ENCODE peak calls at places on chromosomes 1 and 21, in nine cellular contexts. One of them, this sample, is unnamed.

GRCh38 chr1:97989094-97989680 is 68.4 kb upstream of the DPYD start:
- DNase-seq in SK-N-SH: no peak
- DNase-seq in HepG2: no peak
- DNase-seq in K562: no peak
- DNase-seq in ovary: no peak
- DNase-seq in sigmoid colon: no peak
- DNase-seq in tibial nerve: no peak
- DNase-seq in transverse colon: no peak
- DNase-seq in A549: no peak
- DNase-seq in this sample: no peak

GRCh38 chr1:177239792-177240191 is 69.0 kb downstream of the BRINP2 start:
- DNase-seq in SK-N-SH: no peak
- DNase-seq in HepG2: no peak
- DNase-seq in transverse colon: no peak
- DNase-seq in tibial nerve: no peak
- DNase-seq in sigmoid colon: no peak
- DNase-seq in K562: no peak
- DNase-seq in ovary: no peak
- DNase-seq in A549: no peak
- DNase-seq in this sample: no peak

GRCh38 chr1:39791838-39792237 is 3.2 kb upstream of the BMP8B start:
- DNase-seq in sigmoid colon: no peak
- DNase-seq in tibial nerve: no peak
- DNase-seq in HepG2: no peak
- DNase-seq in transverse colon: no peak
- DNase-seq in ovary: no peak
- DNase-seq in A549: no peak
- DNase-seq in K562: no peak
- DNase-seq in SK-N-SH: no peak
- DNase-seq in this sample: no peak

GRCh38 chr1:155893389-155894142 is 17.6 kb downstream of the RIT1 start:
- DNase-seq in sigmoid colon: no peak
- DNase-seq in transverse colon: no peak
- DNase-seq in ovary: no peak
- DNase-seq in K562: no peak
- DNase-seq in A549: peak; percentile 70
- DNase-seq in tibial nerve: no peak
- DNase-seq in HepG2: peak; percentile 85
- DNase-seq in SK-N-SH: no peak
- DNase-seq in this sample: no peak

GRCh38 chr21:42113926-42114409 is 42.9 kb downstream of the UMODL1 start:
- DNase-seq in SK-N-SH: no peak
- DNase-seq in transverse colon: no peak
- DNase-seq in sigmoid colon: no peak
- DNase-seq in A549: peak; percentile 32
- DNase-seq in HepG2: peak; percentile 72
- DNase-seq in ovary: no peak
- DNase-seq in K562: no peak
- DNase-seq in tibial nerve: no peak
- DNase-seq in this sample: no peak

GRCh38 chr1:211148371-211148770 is 14.4 kb upstream of the KCNH1 start:
- DNase-seq in SK-N-SH: no peak
- DNase-seq in tibial nerve: no peak
- DNase-seq in sigmoid colon: no peak
- DNase-seq in transverse colon: no peak
- DNase-seq in A549: no peak
- DNase-seq in ovary: no peak
- DNase-seq in K562: no peak
- DNase-seq in HepG2: no peak
- DNase-seq in this sample: no peak

GRCh38 chr1:153540394-153541361 is at the start of gene S100A5:
- DNase-seq in sigmoid colon: peak; percentile 68
- DNase-seq in A549: no peak
- DNase-seq in HepG2: no peak
- DNase-seq in tibial nerve: no peak
- DNase-seq in SK-N-SH: no peak
- DNase-seq in K562: peak; percentile 58
- DNase-seq in ovary: peak; percentile 16
- DNase-seq in transverse colon: no peak
- DNase-seq in this sample: no peak

GRCh38 chr1:42816600-42817439 is at the start of the genes ERMAP and SVBP:
- DNase-seq in K562: peak; percentile 93
- DNase-seq in sigmoid colon: peak; percentile 95
- DNase-seq in A549: peak; percentile 60
- DNase-seq in transverse colon: peak; percentile 96
- DNase-seq in SK-N-SH: peak; percentile 98
- DNase-seq in tibial nerve: peak; percentile 89
- DNase-seq in HepG2: peak; percentile 73
- DNase-seq in ovary: peak; percentile 96
- DNase-seq in this sample: peak; percentile 95

GRCh38 chr21:36408568-36408967 is 23.4 kb downstream of the CHAF1B start:
- DNase-seq in A549: no peak
- DNase-seq in sigmoid colon: no peak
- DNase-seq in HepG2: no peak
- DNase-seq in K562: no peak
- DNase-seq in SK-N-SH: no peak
- DNase-seq in transverse colon: no peak
- DNase-seq in tibial nerve: no peak
- DNase-seq in ovary: no peak
- DNase-seq in this sample: no peak

GRCh38 chr1:244302889-244303609 is 148.7 kb downstream of the ADSS2 start:
- DNase-seq in sigmoid colon: no peak
- DNase-seq in ovary: peak; percentile 54
- DNase-seq in transverse colon: peak; percentile 50
- DNase-seq in SK-N-SH: no peak
- DNase-seq in K562: peak; percentile 97
- DNase-seq in tibial nerve: no peak
- DNase-seq in A549: peak; percentile 83
- DNase-seq in HepG2: no peak
- DNase-seq in this sample: no peak

GRCh38 chr21:36115138-36115710 is 19.7 kb upstream of the CBR3 start:
- DNase-seq in SK-N-SH: no peak
- DNase-seq in K562: no peak
- DNase-seq in sigmoid colon: no peak
- DNase-seq in tibial nerve: no peak
- DNase-seq in A549: no peak
- DNase-seq in ovary: no peak
- DNase-seq in HepG2: no peak
- DNase-seq in transverse colon: no peak
- DNase-seq in this sample: no peak

GRCh38 chr1:168610111-168610510 is 33.7 kb downstream of the XCL1 start:
- DNase-seq in transverse colon: no peak
- DNase-seq in HepG2: no peak
- DNase-seq in tibial nerve: no peak
- DNase-seq in A549: no peak
- DNase-seq in K562: no peak
- DNase-seq in SK-N-SH: no peak
- DNase-seq in sigmoid colon: no peak
- DNase-seq in ovary: no peak
- DNase-seq in this sample: no peak

GRCh38 chr1:168605443-168605842 is 29.0 kb downstream of the XCL1 start:
- DNase-seq in K562: no peak
- DNase-seq in sigmoid colon: no peak
- DNase-seq in SK-N-SH: no peak
- DNase-seq in HepG2: no peak
- DNase-seq in transverse colon: no peak
- DNase-seq in tibial nerve: no peak
- DNase-seq in ovary: no peak
- DNase-seq in A549: no peak
- DNase-seq in this sample: no peak

GRCh38 chr1:168607872-168608428 is 31.5 kb downstream of the XCL1 start:
- DNase-seq in K562: no peak
- DNase-seq in HepG2: no peak
- DNase-seq in SK-N-SH: no peak
- DNase-seq in transverse colon: no peak
- DNase-seq in sigmoid colon: no peak
- DNase-seq in ovary: no peak
- DNase-seq in tibial nerve: no peak
- DNase-seq in A549: no peak
- DNase-seq in this sample: no peak

GRCh38 chr1:168606096-168606495 is 29.7 kb downstream of the XCL1 start:
- DNase-seq in A549: no peak
- DNase-seq in SK-N-SH: no peak
- DNase-seq in HepG2: no peak
- DNase-seq in ovary: no peak
- DNase-seq in transverse colon: no peak
- DNase-seq in sigmoid colon: no peak
- DNase-seq in K562: no peak
- DNase-seq in tibial nerve: no peak
- DNase-seq in this sample: no peak

DNA sequence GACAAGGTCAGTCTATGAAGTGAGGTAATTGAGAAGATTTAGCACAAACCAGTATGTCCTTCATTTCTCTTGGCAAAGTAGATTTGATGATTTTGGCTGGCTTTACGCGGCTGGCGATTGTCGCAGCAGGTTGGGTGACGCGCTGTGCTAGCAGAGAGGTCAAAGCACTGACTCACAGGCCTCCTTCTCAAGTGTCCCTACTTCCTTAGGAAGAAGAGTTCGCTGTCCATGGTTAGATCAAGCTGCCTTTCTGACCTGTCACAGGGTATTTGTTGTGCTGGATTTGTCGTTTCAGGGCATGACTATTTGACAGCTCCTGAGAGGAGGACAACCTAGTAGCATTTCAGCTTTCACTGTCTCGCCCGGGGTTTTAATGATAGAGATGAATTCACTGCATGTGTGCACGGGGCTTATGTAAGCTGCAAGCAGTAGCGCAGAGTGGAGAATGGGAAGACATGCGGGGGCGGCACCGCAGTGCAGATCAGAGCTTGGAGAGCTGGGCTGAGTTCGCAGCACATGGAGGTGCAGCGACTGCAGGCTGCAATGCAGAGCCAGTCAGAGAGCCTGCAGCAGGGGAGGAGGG is 32.8 kb downstream of the XCL1 start:
- DNase-seq in A549: no peak
- DNase-seq in ovary: peak; percentile 68
- DNase-seq in SK-N-SH: no peak
- DNase-seq in K562: peak; percentile 19
- DNase-seq in HepG2: no peak
- DNase-seq in transverse colon: no peak
- DNase-seq in tibial nerve: no peak
- DNase-seq in sigmoid colon: peak; percentile 71
- DNase-seq in this sample: no peak
- H3K27ac ChIP-seq in A549: no peak overlapping the region
- H3K27ac ChIP-seq in ovary: no peak overlapping the region
- H3K27ac ChIP-seq in SK-N-SH: no peak overlapping the region
- H3K27ac ChIP-seq in K562: no peak overlapping the region
- H3K27ac ChIP-seq in HepG2: no peak overlapping the region
- H3K27ac ChIP-seq in transverse colon: no peak overlapping the region
- H3K27ac ChIP-seq in tibial nerve: peak overlapping the region; percentile 7
- H3K27ac ChIP-seq in sigmoid colon: peak overlapping the region; percentile 42
- H3K27ac ChIP-seq in this sample: no peak overlapping the region

DNA sequence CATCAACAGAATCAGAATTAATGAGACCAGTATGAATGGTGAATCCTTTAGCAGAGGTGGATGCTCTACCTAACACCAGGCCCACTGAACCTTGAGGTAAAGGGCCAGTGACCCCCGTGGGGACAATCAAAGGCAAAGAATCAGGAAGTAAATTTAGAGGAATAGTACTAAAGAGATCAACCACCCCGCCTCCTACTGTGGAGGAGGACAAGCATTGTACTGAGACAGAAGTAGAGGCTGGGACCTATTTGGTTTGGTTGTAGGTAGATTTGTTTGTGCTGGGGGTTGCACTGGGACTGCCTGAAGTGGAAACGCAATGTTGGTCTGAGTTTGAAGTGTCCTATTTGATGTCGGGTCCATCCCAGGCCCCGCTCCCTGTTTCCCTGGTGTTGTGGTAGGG is 9.5 kb downstream of the CD48 start:
- DNase-seq in A549: no peak
- DNase-seq in K562: no peak
- DNase-seq in SK-N-SH: no peak
- DNase-seq in HepG2: no peak
- DNase-seq in transverse colon: no peak
- DNase-seq in tibial nerve: no peak
- DNase-seq in sigmoid colon: no peak
- DNase-seq in ovary: no peak
- DNase-seq in this sample: no peak
- TF ChIP-seq EP300 in A549: no peak
- TF ChIP-seq EP300 in K562: no peak
- TF ChIP-seq EP300 in SK-N-SH: no peak
- TF ChIP-seq EP300 in HepG2: no peak
- TF ChIP-seq EP300 in transverse colon: no peak
- TF ChIP-seq EP300 in tibial nerve: no peak
- TF ChIP-seq EP300 in sigmoid colon: no peak
- TF ChIP-seq EP300 in ovary: no peak
- TF ChIP-seq EP300 in this sample: no peak

GRCh38 chr1:46675549-46676314 is 4.1 kb downstream of the TEX38 start:
- DNase-seq in sigmoid colon: no peak
- DNase-seq in SK-N-SH: no peak
- DNase-seq in ovary: no peak
- DNase-seq in K562: no peak
- DNase-seq in transverse colon: no peak
- DNase-seq in A549: no peak
- DNase-seq in tibial nerve: no peak
- DNase-seq in HepG2: no peak
- DNase-seq in this sample: no peak
- H3K27ac ChIP-seq in sigmoid colon: no peak overlapping the region
- H3K27ac ChIP-seq in SK-N-SH: no peak overlapping the region
- H3K27ac ChIP-seq in ovary: no peak overlapping the region
- H3K27ac ChIP-seq in K562: no peak overlapping the region
- H3K27ac ChIP-seq in transverse colon: no peak overlapping the region
- H3K27ac ChIP-seq in A549: no peak overlapping the region
- H3K27ac ChIP-seq in tibial nerve: no peak overlapping the region
- H3K27ac ChIP-seq in HepG2: no peak overlapping the region
- H3K27ac ChIP-seq in this sample: no peak overlapping the region

DNA sequence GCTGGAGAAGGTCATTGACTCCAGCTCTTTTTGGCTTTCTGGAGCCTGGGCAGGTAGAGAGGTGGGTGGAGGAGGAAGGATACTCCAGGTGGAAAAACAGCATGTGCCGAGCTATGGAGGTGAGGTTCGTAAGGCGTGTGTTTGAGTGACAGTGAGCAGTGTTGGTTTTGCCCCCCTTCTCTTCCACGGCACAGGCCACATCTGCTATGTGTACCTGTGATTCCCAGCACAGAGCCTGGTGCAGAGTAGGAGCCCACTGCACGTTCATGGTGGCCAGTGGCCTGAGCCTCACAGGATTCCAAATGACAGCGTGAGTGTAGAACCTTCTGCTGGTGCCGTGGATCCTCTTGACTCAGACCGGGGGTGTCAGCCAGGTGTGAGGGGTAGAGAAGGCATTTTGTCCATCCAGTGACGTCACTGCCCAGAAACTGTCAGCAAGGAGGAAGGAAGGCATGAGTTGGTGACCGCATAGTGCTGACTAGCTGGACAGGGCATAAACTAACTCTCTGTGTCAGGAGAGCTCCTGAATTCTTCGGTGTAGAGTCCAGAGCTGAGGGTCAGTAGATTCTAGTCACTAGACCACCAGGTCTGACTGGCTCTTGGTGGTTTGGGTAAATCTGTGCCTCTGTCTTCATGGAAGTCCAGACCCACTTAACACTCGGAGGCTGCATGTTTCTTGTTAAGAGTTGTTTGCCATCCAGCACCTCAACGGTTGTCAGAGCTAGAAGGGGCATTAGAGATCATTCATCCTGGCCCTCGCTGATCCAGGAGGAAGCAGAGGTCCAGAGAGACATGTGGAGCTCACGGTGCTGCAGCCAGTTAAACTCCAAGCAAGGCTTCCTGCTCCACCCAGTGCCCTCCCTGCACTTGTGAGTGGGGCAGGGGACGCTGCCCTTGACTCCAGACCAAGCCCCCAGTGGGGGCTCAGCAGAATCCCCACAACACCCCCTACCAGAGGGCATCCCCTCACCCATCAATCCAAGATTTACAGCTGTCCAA is 3.8 kb downstream of the QSOX1 start:
- DNase-seq in K562: no peak
- DNase-seq in HepG2: no peak
- DNase-seq in transverse colon: peak; percentile 37
- DNase-seq in sigmoid colon: no peak
- DNase-seq in A549: no peak
- DNase-seq in ovary: no peak
- DNase-seq in SK-N-SH: no peak
- DNase-seq in tibial nerve: no peak
- DNase-seq in this sample: no peak
- TF ChIP-seq EP300 in K562: no peak
- TF ChIP-seq EP300 in HepG2: no peak
- TF ChIP-seq EP300 in transverse colon: no peak
- TF ChIP-seq EP300 in sigmoid colon: no peak
- TF ChIP-seq EP300 in A549: no peak
- TF ChIP-seq EP300 in ovary: no peak
- TF ChIP-seq EP300 in SK-N-SH: no peak
- TF ChIP-seq EP300 in tibial nerve: no peak
- TF ChIP-seq EP300 in this sample: no peak